ENCODE peak calls at places on chromosomes 12 and 14, in five cellular contexts. C, F, Z, J and O are unnamed samples.
A peak's percentile ranks its signal among the peaks of the same experiment; 100 is the strongest.

GRCh38 chr12:6204533-6205143 is 4.4 kb downstream of the CD9 start:
- DNase-seq in F (no peak), J (no peak), C (peak; percentile 29), Z (no peak), O (no peak)

GRCh38 chr12:124916370-124917134 is 2.1 kb upstream of the UBC start:
- DNase-seq in C (peak; percentile 68), Z (peak; percentile 97), J (peak; percentile 81), F (peak; percentile 92), O (peak; percentile 94)

GRCh38 chr12:104680070-104680469 is 223.3 kb downstream of the CHST11 start:
- DNase-seq in F (no peak), C (peak; percentile 62), Z (peak; percentile 37), J (peak; percentile 77), O (peak; percentile 60)

GRCh38 chr12:62214847-62215246 is 45.4 kb upstream of the USP15 start:
- DNase-seq in Z (peak; percentile 7), C (no peak), J (no peak), F (no peak), O (no peak)

GRCh38 chr14:101665478-101666078 is 95.9 kb upstream of the PPP2R5C start:
- DNase-seq in J (peak; percentile 86), Z (peak; percentile 53), C (peak; percentile 69), F (no peak), O (peak; percentile 72)

GRCh38 chr14:106840258-106840657 is 1313.9 kb downstream of the TMEM121 start:
- DNase-seq in F (no peak), J (no peak), C (peak; percentile 74), Z (no peak), O (no peak)

GRCh38 chr12:46808955-46809697 is 16.7 kb downstream of the SLC38A4 start:
- DNase-seq in Z (no peak), J (no peak), F (no peak), C (no peak), O (no peak)

GRCh38 chr14:91289464-91289863 is 45.0 kb upstream of the GPR68 start:
- DNase-seq in C (no peak), J (no peak), Z (no peak), F (no peak), O (no peak)

GRCh38 chr12:26918321-26919215 is 19.2 kb downstream of the INTS13 start:
- DNase-seq in Z (peak; percentile 16), C (no peak), F (no peak), J (no peak), O (peak; percentile 53)

GRCh38 chr12:53324113-53324778 is 2.8 kb upstream of the AAAS start:
- DNase-seq in J (peak; percentile 75), C (peak; percentile 82), Z (no peak), F (no peak), O (peak; percentile 10)

GRCh38 chr12:46579474-46579873 is 206.9 kb upstream of the SLC38A2 start:
- DNase-seq in J (no peak), C (no peak), Z (no peak), F (no peak), O (peak; percentile 8)

GRCh38 chr12:116483959-116484699 is 75.1 kb upstream of the MAP1LC3B2 start:
- DNase-seq in J (no peak), C (no peak), F (no peak), Z (no peak), O (peak; percentile 28)

GRCh38 chr12:102896067-102896466 is 21.0 kb downstream of the PAH start:
- DNase-seq in J (peak; percentile 60), F (no peak), Z (no peak), C (no peak), O (no peak)

GRCh38 chr14:96410119-96410518 is 18.2 kb downstream of the AK7 start:
- DNase-seq in F (no peak), Z (no peak), J (no peak), C (no peak), O (no peak)

DNA sequence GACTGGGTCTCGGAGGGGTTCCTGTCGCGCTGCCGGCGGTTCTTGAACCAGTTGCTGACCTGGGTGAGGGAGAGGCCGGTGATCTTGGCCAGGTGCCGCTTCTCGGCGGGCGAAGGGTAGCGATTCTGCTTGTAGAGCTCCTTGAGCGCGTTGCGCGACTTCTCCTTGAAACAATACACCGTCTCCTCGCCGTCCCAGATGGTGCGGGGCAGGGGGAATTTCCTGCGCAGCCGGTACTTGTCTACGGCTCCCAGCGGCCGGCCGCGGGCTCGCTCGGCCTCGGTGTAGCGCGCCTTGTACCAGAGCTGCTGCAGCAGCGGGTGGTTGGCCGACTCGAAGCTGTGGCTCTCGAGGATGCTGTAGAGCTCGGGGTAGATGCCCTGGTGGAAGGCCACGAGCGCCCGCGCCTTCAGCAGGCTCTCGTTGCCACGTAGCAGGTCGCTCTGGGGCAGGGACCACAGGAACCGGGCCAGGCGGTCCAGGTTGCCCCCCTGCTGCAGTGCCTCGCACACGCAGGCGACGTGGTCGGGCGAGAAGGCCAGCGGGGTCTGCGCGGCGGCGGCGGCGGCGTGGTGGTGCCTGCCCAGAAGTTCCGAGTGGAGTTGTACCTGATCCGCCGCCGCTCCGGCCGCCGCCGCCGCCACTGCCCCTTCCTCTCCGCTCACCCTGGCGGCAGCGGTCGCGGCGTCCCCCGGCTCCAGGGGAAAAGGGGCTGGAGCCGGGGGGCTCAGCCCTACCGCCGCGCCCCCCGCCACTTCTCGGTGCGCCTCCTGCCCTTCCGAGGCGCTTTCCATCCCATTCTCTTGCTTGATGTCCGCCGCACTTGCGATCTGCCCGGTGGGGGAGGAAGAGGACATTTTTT is 702 bp downstream of the SIX4 start:
- DNase-seq in Z (peak; percentile 62), C (peak; percentile 57), J (peak; percentile 87), F (peak; percentile 75), O (peak; percentile 72)
- TF ChIP-seq CTCF in Z (no peak), C (no peak), J (no peak), F (no peak), O (no peak)

GRCh38 chr12:132986885-132987225 is 688 bp downstream of the ZNF26 start:
- DNase-seq in Z (peak; percentile 24), C (peak; percentile 10), F (no peak), J (no peak), O (peak; percentile 42)

GRCh38 chr12:132986001-132986884 is at the start of gene ZNF26:
- DNase-seq in F (peak; percentile 93), J (peak; percentile 98), C (peak; percentile 96), Z (peak; percentile 91), O (peak; percentile 93)
- H3K4me3 ChIP-seq in F (peak within 1 kb of the TSS; percentile 82), J (peak within 1 kb of the TSS; percentile 97), C (peak within 1 kb of the TSS; percentile 94), Z (peak within 1 kb of the TSS; percentile 99), O (peak within 1 kb of the TSS; percentile 77)

GRCh38 chr12:119225454-119225853 is 46.7 kb downstream of the HSPB8 start:
- DNase-seq in J (peak; percentile 69), Z (no peak), F (no peak), C (no peak), O (no peak)
- TF ChIP-seq CTCF in J (peak; percentile 53), Z (no peak), F (no peak), C (no peak), O (no peak)

GRCh38 chr14:90024910-90025309 is 36.9 kb upstream of the KCNK13 start:
- DNase-seq in Z (no peak), J (no peak), C (no peak), F (no peak), O (no peak)
- H3K4me3 ChIP-seq in Z (no peak overlapping the region), J (no peak overlapping the region), C (no peak overlapping the region), F (no peak overlapping the region), O (no peak overlapping the region)

GRCh38 chr14:46920542-46920941 is 269.0 kb upstream of the RPL10L start:
- DNase-seq in Z (no peak), C (no peak), F (no peak), J (no peak), O (no peak)
- TF ChIP-seq CTCF in Z (no peak), C (peak; percentile 19), F (no peak), J (peak; percentile 66), O (no peak)

DNA sequence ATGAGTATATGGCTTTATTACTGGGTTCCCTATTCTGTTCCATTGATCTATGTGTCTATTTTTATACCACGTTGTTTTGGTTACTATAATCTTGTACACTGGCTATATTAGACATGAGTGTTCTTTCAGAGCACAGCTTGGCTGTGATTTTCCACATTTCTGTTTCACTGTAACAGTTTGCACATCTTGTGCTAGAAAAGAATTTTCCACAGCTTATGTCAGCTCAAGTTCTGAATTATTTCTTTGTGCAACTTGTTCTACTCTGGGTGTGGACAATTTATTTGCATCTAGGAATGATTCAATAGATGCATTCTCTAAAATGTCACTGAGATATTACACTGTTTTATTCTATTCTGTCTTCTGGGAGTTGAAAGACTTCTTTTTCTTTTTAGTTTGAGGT is 28.4 kb upstream of the OR5AU1 start:
- DNase-seq in F (no peak), J (no peak), C (no peak), Z (no peak), O (no peak)
- H3K4me3 ChIP-seq in F (no peak overlapping the region), J (no peak overlapping the region), C (no peak overlapping the region), Z (no peak overlapping the region), O (no peak overlapping the region)

DNA sequence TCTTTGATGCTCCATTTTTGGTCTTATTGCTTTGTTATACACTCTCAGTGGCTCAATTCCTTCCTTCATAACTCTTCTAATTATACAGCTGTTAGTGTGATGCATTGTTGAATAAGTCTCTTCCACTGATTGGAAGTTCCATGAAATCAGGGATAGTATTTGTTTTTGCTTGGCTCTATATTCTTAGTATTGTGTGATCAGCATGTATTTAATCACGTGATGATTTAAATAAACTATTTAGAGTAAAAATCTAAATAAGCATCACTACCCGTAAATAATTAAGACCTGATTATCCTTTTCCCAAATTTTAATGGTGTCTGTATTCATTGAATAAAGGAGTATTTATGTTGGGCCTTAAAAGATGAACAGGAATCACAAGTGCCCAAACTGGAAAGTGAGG is 355.7 kb downstream of the NPAS3 start:
- DNase-seq in J (no peak), Z (no peak), C (no peak), F (no peak), O (no peak)
- TF ChIP-seq CTCF in J (no peak), Z (no peak), C (no peak), F (no peak), O (no peak)